ENCODE peak calls at places on chromosomes 3 and 15, in seven cellular contexts. G is NCI-H69, U is lower lobe of right lung, I is amniotic stem cell, D is BJ, R is SJSA1, J is dorsolateral prefrontal cortex. C is an unnamed sample.
A peak's percentile ranks its signal among the peaks of the same experiment; 100 is the strongest.

GRCh38 chr3:138376663-138377062 is 28.3 kb downstream of the MRAS start:
- DNase-seq in R (no peak), G (no peak), D (no peak), I (no peak), U (no peak), J (no peak), C (no peak)

GRCh38 chr3:50356553-50356952 is 2.8 kb downstream of the TMEM115 start:
- DNase-seq in G (peak; percentile 41), U (no peak), I (no peak), D (no peak), J (no peak), R (no peak), C (no peak)

GRCh38 chr3:124787490-124788195 is 57.4 kb downstream of the UMPS start:
- DNase-seq in J (no peak), G (no peak), U (no peak), I (no peak), R (no peak), D (no peak), C (no peak)

GRCh38 chr3:193825617-193826016 is 232.6 kb downstream of the OPA1 start:
- DNase-seq in R (no peak), J (no peak), G (no peak), I (no peak), D (no peak), U (no peak), C (no peak)

GRCh38 chr3:188108703-188109412 is 45.1 kb upstream of the LPP start:
- DNase-seq in D (no peak), J (no peak), I (no peak), U (no peak), R (no peak), G (no peak), C (no peak)

GRCh38 chr3:8931342-8931741 is 31.9 kb downstream of the RAD18 start:
- DNase-seq in G (no peak), D (no peak), R (no peak), U (no peak), I (no peak), J (no peak), C (no peak)

GRCh38 chr3:197801801-197802504 is 10.9 kb downstream of the LRCH3 start:
- DNase-seq in U (no peak), R (no peak), J (no peak), D (peak; percentile 39), I (no peak), G (no peak), C (no peak)

GRCh38 chr3:49327485-49327884 is 12.4 kb downstream of the USP4 start:
- DNase-seq in I (no peak), D (no peak), G (no peak), R (no peak), J (no peak), U (no peak), C (no peak)

GRCh38 chr3:197320582-197320981 is 22.2 kb upstream of the DLG1 start:
- DNase-seq in R (no peak), U (no peak), D (no peak), J (no peak), I (no peak), G (no peak), C (no peak)

GRCh38 chr3:62631471-62631870 is 243.7 kb downstream of the CADPS start:
- DNase-seq in R (no peak), G (peak; percentile 90), U (no peak), J (no peak), D (no peak), I (no peak), C (no peak)

GRCh38 chr3:136249593-136250225 is 431 bp upstream of the PCCB start:
- DNase-seq in I (no peak), R (no peak), G (no peak), D (no peak), J (no peak), U (no peak), C (no peak)

GRCh38 chr15:31302029-31302657 is 24.5 kb upstream of the KLF13 start:
- DNase-seq in I (no peak), G (no peak), D (no peak), R (no peak), U (no peak), J (no peak), C (no peak)

GRCh38 chr3:25532763-25533162 is 104.7 kb downstream of the RARB start:
- DNase-seq in D (no peak), J (no peak), G (no peak), U (no peak), R (no peak), I (no peak), C (peak; percentile 57)

GRCh38 chr15:25439456-25439836 is 622 bp upstream of the UBE3A start:
- DNase-seq in D (no peak), G (peak; percentile 66), U (no peak), J (no peak), R (no peak), I (no peak), C (peak; percentile 5)

GRCh38 chr3:101865751-101866509 is 16.6 kb downstream of the NFKBIZ start:
- DNase-seq in J (no peak), R (no peak), D (no peak), U (no peak), G (peak; percentile 4), I (no peak), C (no peak)

GRCh38 chr15:67080900-67081431 is 15.6 kb downstream of the SMAD3 start:
- DNase-seq in D (peak; percentile 55), U (peak; percentile 76), R (peak; percentile 86), J (peak; percentile 49), I (peak; percentile 53), G (peak; percentile 39), C (peak; percentile 76)

GRCh38 chr3:38992117-38992779 is 59.5 kb downstream of the SCN11A start:
- DNase-seq in J (no peak), G (no peak), R (peak; percentile 79), U (no peak), D (peak; percentile 69), I (no peak), C (peak; percentile 93)

GRCh38 chr15:74958908-74959642 is 2.5 kb upstream of the RPP25 start:
- DNase-seq in J (no peak), I (no peak), U (no peak), G (peak; percentile 96), D (no peak), R (no peak), C (no peak)

GRCh38 chr3:55252921-55253320 is 234.2 kb downstream of the WNT5A start:
- DNase-seq in J (no peak), U (no peak), R (no peak), I (no peak), G (no peak), D (no peak), C (no peak)

GRCh38 chr15:69666441-69666882 is 213.8 kb downstream of the RPLP1 start:
- DNase-seq in I (no peak), G (no peak), J (peak; percentile 33), U (peak; percentile 59), D (no peak), R (no peak), C (peak; percentile 37)

GRCh38 chr15:89184367-89184766 is 37.0 kb downstream of the RLBP1 start:
- DNase-seq in G (peak; percentile 58), J (no peak), I (no peak), D (no peak), R (no peak), U (no peak), C (no peak)

GRCh38 chr3:33277193-33277882 is at the start of gene FBXL2:
- DNase-seq in D (peak; percentile 8), U (peak; percentile 81), R (peak; percentile 72), I (peak; percentile 39), J (peak; percentile 47), G (peak; percentile 90), C (peak; percentile 56)

GRCh38 chr3:23797490-23797889 is 8.3 kb upstream of the UBE2E1 start:
- DNase-seq in G (no peak), R (no peak), U (no peak), J (no peak), D (no peak), I (no peak), C (no peak)

GRCh38 chr3:9062570-9062969 is 99.3 kb upstream of the RAD18 start:
- DNase-seq in R (no peak), D (no peak), J (no peak), G (no peak), I (no peak), U (no peak), C (no peak)

GRCh38 chr3:101203411-101203810 is 117.0 kb downstream of the IMPG2 start:
- DNase-seq in U (no peak), I (no peak), G (no peak), R (peak; percentile 1), J (no peak), D (no peak), C (peak; percentile 18)

GRCh38 chr3:188646592-188646991 is 492.6 kb downstream of the LPP start:
- DNase-seq in R (no peak), I (no peak), G (peak; percentile 2), J (no peak), U (no peak), D (no peak), C (no peak)

GRCh38 chr3:10361375-10361774 is 40.5 kb upstream of the SEC13 start:
- DNase-seq in J (no peak), U (peak; percentile 13), R (no peak), G (peak; percentile 83), I (no peak), D (no peak), C (no peak)

GRCh38 chr3:126807795-126808194 is 103.8 kb downstream of the CHCHD6 start:
- DNase-seq in R (no peak), J (no peak), U (no peak), I (no peak), D (no peak), G (no peak), C (no peak)

GRCh38 chr15:64443747-64444621 is 16.4 kb upstream of the ZNF609 start:
- DNase-seq in J (no peak), I (peak; percentile 72), R (peak; percentile 91), D (peak; percentile 46), U (no peak), G (no peak), C (peak; percentile 69)

GRCh38 chr3:155664922-155665695 is 79.8 kb downstream of the PLCH1 start:
- DNase-seq in I (no peak), G (peak; percentile 9), D (peak; percentile 92), R (peak; percentile 69), J (peak; percentile 33), U (no peak), C (peak; percentile 85)

GRCh38 chr15:74540135-74540760 is 772 bp upstream of the ARID3B start:
- DNase-seq in J (no peak), U (no peak), R (no peak), D (no peak), I (no peak), G (peak; percentile 28), C (no peak)

GRCh38 chr3:195770081-195770840 is 41.5 kb downstream of the MUC4 start:
- DNase-seq in I (no peak), J (no peak), R (no peak), D (no peak), U (no peak), G (no peak), C (no peak)

GRCh38 chr15:85690546-85691226 is 104.0 kb downstream of the KLHL25 start:
- DNase-seq in R (no peak), U (no peak), D (no peak), G (no peak), I (no peak), J (no peak), C (no peak)

GRCh38 chr3:53263907-53264306 is 8.1 kb upstream of the TKT start:
- DNase-seq in U (no peak), J (no peak), I (no peak), D (no peak), G (no peak), R (no peak), C (no peak)

GRCh38 chr3:2898591-2899353 is 211.4 kb downstream of the IL5RA start:
- DNase-seq in U (no peak), G (no peak), I (no peak), D (no peak), J (no peak), R (no peak), C (no peak)

GRCh38 chr15:92832992-92833438 is 67.1 kb upstream of the CHD2 start:
- DNase-seq in G (no peak), D (no peak), I (no peak), R (no peak), U (no peak), J (no peak), C (no peak)

GRCh38 chr15:85473455-85473854 is 93.1 kb downstream of the AKAP13 start:
- DNase-seq in R (peak; percentile 57), G (peak; percentile 84), D (no peak), I (no peak), J (no peak), U (no peak), C (peak; percentile 61)

C was measured in brain microvascular endothelial cell.